ENCODE peak calls at places on chromosomes 11 and 22, in four cellular contexts. One of them, this sample, is unnamed.

GRCh38 chr22:46876357-46876934 is 114.0 kb downstream of the TBC1D22A start:
- DNase-seq in left colon: no peak
- DNase-seq in AG09309: no peak
- DNase-seq in SK-MEL-5: no peak
- DNase-seq in this sample: peak; percentile 52

GRCh38 chr22:49827853-49828598 is at the start of gene BRD1:
- DNase-seq in left colon: no peak
- DNase-seq in AG09309: no peak
- DNase-seq in SK-MEL-5: peak; percentile 65
- DNase-seq in this sample: peak; percentile 82

GRCh38 chr11:17513853-17514252 is 30.4 kb downstream of the USH1C start:
- DNase-seq in left colon: no peak
- DNase-seq in AG09309: no peak
- DNase-seq in SK-MEL-5: no peak
- DNase-seq in this sample: no peak

GRCh38 chr22:46163498-46163897 is 13.2 kb downstream of the PPARA start:
- DNase-seq in left colon: no peak
- DNase-seq in AG09309: no peak
- DNase-seq in SK-MEL-5: no peak
- DNase-seq in this sample: no peak

GRCh38 chr11:10752061-10752460 is 1.0 kb downstream of the CTR9 start:
- DNase-seq in left colon: no peak
- DNase-seq in AG09309: no peak
- DNase-seq in SK-MEL-5: no peak
- DNase-seq in this sample: no peak

GRCh38 chr11:12979928-12980689 is 29.0 kb upstream of the RASSF10 start:
- DNase-seq in left colon: no peak
- DNase-seq in AG09309: no peak
- DNase-seq in SK-MEL-5: no peak
- DNase-seq in this sample: no peak

GRCh38 chr11:45771942-45772522 is 32.9 kb upstream of the SLC35C1 start:
- DNase-seq in left colon: peak; percentile 64
- DNase-seq in AG09309: no peak
- DNase-seq in SK-MEL-5: peak; percentile 75
- DNase-seq in this sample: peak; percentile 86

GRCh38 chr11:16923987-16924386 is 90.2 kb downstream of the PLEKHA7 start:
- DNase-seq in left colon: peak; percentile 83
- DNase-seq in AG09309: no peak
- DNase-seq in SK-MEL-5: no peak
- DNase-seq in this sample: no peak

GRCh38 chr11:17013548-17014320 is 480 bp downstream of the PLEKHA7 start:
- DNase-seq in left colon: peak; percentile 54
- DNase-seq in AG09309: no peak
- DNase-seq in SK-MEL-5: no peak
- DNase-seq in this sample: peak; percentile 12

GRCh38 chr11:132858203-132858602 is 674.1 kb downstream of the OPCML start:
- DNase-seq in left colon: no peak
- DNase-seq in AG09309: no peak
- DNase-seq in SK-MEL-5: peak; percentile 38
- DNase-seq in this sample: no peak

GRCh38 chr11:94845622-94846021 is 77.5 kb downstream of the AMOTL1 start:
- DNase-seq in left colon: no peak
- DNase-seq in AG09309: no peak
- DNase-seq in SK-MEL-5: no peak
- DNase-seq in this sample: no peak

GRCh38 chr22:47203554-47203991 is 441.1 kb downstream of the TBC1D22A start:
- DNase-seq in left colon: no peak
- DNase-seq in AG09309: no peak
- DNase-seq in SK-MEL-5: no peak
- DNase-seq in this sample: no peak

GRCh38 chr22:43110444-43110926 is at the start of gene BIK:
- DNase-seq in left colon: peak; percentile 66
- DNase-seq in AG09309: no peak
- DNase-seq in SK-MEL-5: peak; percentile 33
- DNase-seq in this sample: peak; percentile 57

GRCh38 chr22:37663521-37664140 is 5.1 kb downstream of the PDXP start:
- DNase-seq in left colon: no peak
- DNase-seq in AG09309: no peak
- DNase-seq in SK-MEL-5: no peak
- DNase-seq in this sample: no peak

GRCh38 chr11:96056581-96056980 is 132.7 kb upstream of the MTMR2 start:
- DNase-seq in left colon: no peak
- DNase-seq in AG09309: no peak
- DNase-seq in SK-MEL-5: no peak
- DNase-seq in this sample: no peak

GRCh38 chr11:112977620-112978212 is 16.5 kb downstream of the NCAM1 start:
- DNase-seq in left colon: no peak
- DNase-seq in AG09309: peak; percentile 33
- DNase-seq in SK-MEL-5: no peak
- DNase-seq in this sample: no peak

GRCh38 chr22:35330258-35330861 is 30.7 kb downstream of the TOM1 start:
- DNase-seq in left colon: peak; percentile 86
- DNase-seq in AG09309: no peak
- DNase-seq in SK-MEL-5: no peak
- DNase-seq in this sample: peak; percentile 87

GRCh38 chr22:31272522-31273446 is 19.5 kb downstream of the PIK3IP1 start:
- DNase-seq in left colon: no peak
- DNase-seq in AG09309: no peak
- DNase-seq in SK-MEL-5: peak; percentile 81
- DNase-seq in this sample: peak; percentile 83

GRCh38 chr11:90476442-90477007 is 253.7 kb upstream of the CHORDC1 start:
- DNase-seq in left colon: no peak
- DNase-seq in AG09309: no peak
- DNase-seq in SK-MEL-5: peak; percentile 63
- DNase-seq in this sample: peak; percentile 63

GRCh38 chr11:58924230-58924629 is 15.1 kb upstream of the GLYATL1 start:
- DNase-seq in left colon: no peak
- DNase-seq in AG09309: no peak
- DNase-seq in SK-MEL-5: no peak
- DNase-seq in this sample: no peak

GRCh38 chr11:10382518-10382917 is 72.5 kb upstream of the AMPD3 start:
- DNase-seq in left colon: no peak
- DNase-seq in AG09309: no peak
- DNase-seq in SK-MEL-5: peak; percentile 68
- DNase-seq in this sample: no peak

This sample was measured in dermis blood vessel endothelial cell.